ENCODE peak calls at places on chromosome 2, in seven cellular contexts. One of them, this sample, is unnamed.

GRCh38 chr2:67213270-67213670 is 183.9 kb upstream of the ETAA1 start:
- DNase-seq in skeletal muscle cell: no peak
- DNase-seq in head of caudate nucleus: no peak
- DNase-seq in prostate gland: no peak
- DNase-seq in stimulated activated CD4-positive, alpha-beta T cell treated with anti-CD3 and anti-CD28 coated beads, Interleukin-1b, Interleukin-23, amount 100 ng/mL, for 24 hours: no peak
- DNase-seq in NCI-H446 treated with DMSO at 0.1 percent for 48 hours: no peak
- DNase-seq in IMR-90: no peak
- DNase-seq in this sample: no peak

GRCh38 chr2:235561450-235561849 is 67.6 kb downstream of the AGAP1 start:
- DNase-seq in skeletal muscle cell: no peak
- DNase-seq in head of caudate nucleus: no peak
- DNase-seq in prostate gland: no peak
- DNase-seq in stimulated activated CD4-positive, alpha-beta T cell treated with anti-CD3 and anti-CD28 coated beads, Interleukin-1b, Interleukin-23, amount 100 ng/mL, for 24 hours: no peak
- DNase-seq in NCI-H446 treated with DMSO at 0.1 percent for 48 hours: no peak
- DNase-seq in IMR-90: no peak
- DNase-seq in this sample: no peak

GRCh38 chr2:219406861-219407230 is 11.3 kb upstream of the DES start:
- DNase-seq in skeletal muscle cell: peak
- DNase-seq in head of caudate nucleus: no peak
- DNase-seq in prostate gland: no peak
- DNase-seq in stimulated activated CD4-positive, alpha-beta T cell treated with anti-CD3 and anti-CD28 coated beads, Interleukin-1b, Interleukin-23, amount 100 ng/mL, for 24 hours: no peak
- DNase-seq in NCI-H446 treated with DMSO at 0.1 percent for 48 hours: no peak
- DNase-seq in IMR-90: peak
- DNase-seq in this sample: no peak

GRCh38 chr2:170243118-170243837 is 65.3 kb downstream of the MYO3B start:
- DNase-seq in skeletal muscle cell: no peak
- DNase-seq in head of caudate nucleus: no peak
- DNase-seq in prostate gland: no peak
- DNase-seq in stimulated activated CD4-positive, alpha-beta T cell treated with anti-CD3 and anti-CD28 coated beads, Interleukin-1b, Interleukin-23, amount 100 ng/mL, for 24 hours: no peak
- DNase-seq in NCI-H446 treated with DMSO at 0.1 percent for 48 hours: no peak
- DNase-seq in IMR-90: no peak
- DNase-seq in this sample: no peak

GRCh38 chr2:189763908-189764661 is 1.5 kb upstream of the OSGEPL1 start:
- DNase-seq in skeletal muscle cell: no peak
- DNase-seq in head of caudate nucleus: no peak
- DNase-seq in prostate gland: no peak
- DNase-seq in stimulated activated CD4-positive, alpha-beta T cell treated with anti-CD3 and anti-CD28 coated beads, Interleukin-1b, Interleukin-23, amount 100 ng/mL, for 24 hours: no peak
- DNase-seq in NCI-H446 treated with DMSO at 0.1 percent for 48 hours: no peak
- DNase-seq in IMR-90: peak
- DNase-seq in this sample: no peak

GRCh38 chr2:151407281-151407680 is 2.4 kb upstream of the RIF1 start:
- DNase-seq in skeletal muscle cell: no peak
- DNase-seq in head of caudate nucleus: no peak
- DNase-seq in prostate gland: no peak
- DNase-seq in stimulated activated CD4-positive, alpha-beta T cell treated with anti-CD3 and anti-CD28 coated beads, Interleukin-1b, Interleukin-23, amount 100 ng/mL, for 24 hours: no peak
- DNase-seq in NCI-H446 treated with DMSO at 0.1 percent for 48 hours: no peak
- DNase-seq in IMR-90: no peak
- DNase-seq in this sample: no peak

GRCh38 chr2:39121523-39122063 is 742 bp upstream of the SOS1 start:
- DNase-seq in skeletal muscle cell: no peak
- DNase-seq in head of caudate nucleus: no peak
- DNase-seq in prostate gland: no peak
- DNase-seq in stimulated activated CD4-positive, alpha-beta T cell treated with anti-CD3 and anti-CD28 coated beads, Interleukin-1b, Interleukin-23, amount 100 ng/mL, for 24 hours: no peak
- DNase-seq in NCI-H446 treated with DMSO at 0.1 percent for 48 hours: no peak
- DNase-seq in IMR-90: no peak
- DNase-seq in this sample: no peak

GRCh38 chr2:217922101-217923006 is 80.4 kb downstream of the TNS1 start:
- DNase-seq in skeletal muscle cell: no peak
- DNase-seq in head of caudate nucleus: no peak
- DNase-seq in prostate gland: peak
- DNase-seq in stimulated activated CD4-positive, alpha-beta T cell treated with anti-CD3 and anti-CD28 coated beads, Interleukin-1b, Interleukin-23, amount 100 ng/mL, for 24 hours: no peak
- DNase-seq in NCI-H446 treated with DMSO at 0.1 percent for 48 hours: no peak
- DNase-seq in IMR-90: peak
- DNase-seq in this sample: no peak

GRCh38 chr2:8677646-8678592 is 3.9 kb upstream of the ID2 start:
- DNase-seq in skeletal muscle cell: no peak
- DNase-seq in head of caudate nucleus: no peak
- DNase-seq in prostate gland: peak
- DNase-seq in stimulated activated CD4-positive, alpha-beta T cell treated with anti-CD3 and anti-CD28 coated beads, Interleukin-1b, Interleukin-23, amount 100 ng/mL, for 24 hours: no peak
- DNase-seq in NCI-H446 treated with DMSO at 0.1 percent for 48 hours: peak
- DNase-seq in IMR-90: peak
- DNase-seq in this sample: peak

GRCh38 chr2:188684795-188685194 is 289.4 kb upstream of the COL3A1 start:
- DNase-seq in skeletal muscle cell: no peak
- DNase-seq in head of caudate nucleus: no peak
- DNase-seq in prostate gland: no peak
- DNase-seq in stimulated activated CD4-positive, alpha-beta T cell treated with anti-CD3 and anti-CD28 coated beads, Interleukin-1b, Interleukin-23, amount 100 ng/mL, for 24 hours: no peak
- DNase-seq in NCI-H446 treated with DMSO at 0.1 percent for 48 hours: no peak
- DNase-seq in IMR-90: no peak
- DNase-seq in this sample: no peak

GRCh38 chr2:41027095-41027494 is 575.2 kb upstream of the SLC8A1 start:
- DNase-seq in skeletal muscle cell: no peak
- DNase-seq in head of caudate nucleus: no peak
- DNase-seq in prostate gland: no peak
- DNase-seq in stimulated activated CD4-positive, alpha-beta T cell treated with anti-CD3 and anti-CD28 coated beads, Interleukin-1b, Interleukin-23, amount 100 ng/mL, for 24 hours: no peak
- DNase-seq in NCI-H446 treated with DMSO at 0.1 percent for 48 hours: no peak
- DNase-seq in IMR-90: no peak
- DNase-seq in this sample: no peak

GRCh38 chr2:230842473-230842872 is 22.3 kb upstream of the ITM2C start:
- DNase-seq in skeletal muscle cell: no peak
- DNase-seq in head of caudate nucleus: no peak
- DNase-seq in prostate gland: no peak
- DNase-seq in stimulated activated CD4-positive, alpha-beta T cell treated with anti-CD3 and anti-CD28 coated beads, Interleukin-1b, Interleukin-23, amount 100 ng/mL, for 24 hours: no peak
- DNase-seq in NCI-H446 treated with DMSO at 0.1 percent for 48 hours: no peak
- DNase-seq in IMR-90: no peak
- DNase-seq in this sample: no peak

GRCh38 chr2:240463274-240463865 is 27.9 kb downstream of the GPC1 start:
- DNase-seq in skeletal muscle cell: no peak
- DNase-seq in head of caudate nucleus: peak
- DNase-seq in prostate gland: peak
- DNase-seq in stimulated activated CD4-positive, alpha-beta T cell treated with anti-CD3 and anti-CD28 coated beads, Interleukin-1b, Interleukin-23, amount 100 ng/mL, for 24 hours: no peak
- DNase-seq in NCI-H446 treated with DMSO at 0.1 percent for 48 hours: no peak
- DNase-seq in IMR-90: no peak
- DNase-seq in this sample: no peak

GRCh38 chr2:153145470-153145869 is 333.1 kb downstream of the RPRM start:
- DNase-seq in skeletal muscle cell: no peak
- DNase-seq in head of caudate nucleus: no peak
- DNase-seq in prostate gland: no peak
- DNase-seq in stimulated activated CD4-positive, alpha-beta T cell treated with anti-CD3 and anti-CD28 coated beads, Interleukin-1b, Interleukin-23, amount 100 ng/mL, for 24 hours: no peak
- DNase-seq in NCI-H446 treated with DMSO at 0.1 percent for 48 hours: peak
- DNase-seq in IMR-90: no peak
- DNase-seq in this sample: no peak

GRCh38 chr2:95014126-95014708 is 11.3 kb upstream of the MAL start:
- DNase-seq in skeletal muscle cell: no peak
- DNase-seq in head of caudate nucleus: no peak
- DNase-seq in prostate gland: no peak
- DNase-seq in stimulated activated CD4-positive, alpha-beta T cell treated with anti-CD3 and anti-CD28 coated beads, Interleukin-1b, Interleukin-23, amount 100 ng/mL, for 24 hours: no peak
- DNase-seq in NCI-H446 treated with DMSO at 0.1 percent for 48 hours: no peak
- DNase-seq in IMR-90: no peak
- DNase-seq in this sample: no peak

GRCh38 chr2:117702098-117702497 is 112.4 kb upstream of the DDX18 start:
- DNase-seq in skeletal muscle cell: no peak
- DNase-seq in head of caudate nucleus: no peak
- DNase-seq in prostate gland: no peak
- DNase-seq in stimulated activated CD4-positive, alpha-beta T cell treated with anti-CD3 and anti-CD28 coated beads, Interleukin-1b, Interleukin-23, amount 100 ng/mL, for 24 hours: no peak
- DNase-seq in NCI-H446 treated with DMSO at 0.1 percent for 48 hours: no peak
- DNase-seq in IMR-90: no peak
- DNase-seq in this sample: no peak

GRCh38 chr2:227479865-227480475 is 8.0 kb downstream of the AGFG1 start:
- DNase-seq in skeletal muscle cell: no peak
- DNase-seq in head of caudate nucleus: no peak
- DNase-seq in prostate gland: no peak
- DNase-seq in stimulated activated CD4-positive, alpha-beta T cell treated with anti-CD3 and anti-CD28 coated beads, Interleukin-1b, Interleukin-23, amount 100 ng/mL, for 24 hours: no peak
- DNase-seq in NCI-H446 treated with DMSO at 0.1 percent for 48 hours: no peak
- DNase-seq in IMR-90: peak
- DNase-seq in this sample: no peak

GRCh38 chr2:69585855-69586560 is 57.5 kb downstream of the AAK1 start:
- DNase-seq in skeletal muscle cell: no peak
- DNase-seq in head of caudate nucleus: no peak
- DNase-seq in prostate gland: no peak
- DNase-seq in stimulated activated CD4-positive, alpha-beta T cell treated with anti-CD3 and anti-CD28 coated beads, Interleukin-1b, Interleukin-23, amount 100 ng/mL, for 24 hours: no peak
- DNase-seq in NCI-H446 treated with DMSO at 0.1 percent for 48 hours: no peak
- DNase-seq in IMR-90: no peak
- DNase-seq in this sample: no peak

GRCh38 chr2:127584047-127584446 is 48.6 kb downstream of the MYO7B start:
- DNase-seq in skeletal muscle cell: no peak
- DNase-seq in head of caudate nucleus: peak
- DNase-seq in prostate gland: no peak
- DNase-seq in stimulated activated CD4-positive, alpha-beta T cell treated with anti-CD3 and anti-CD28 coated beads, Interleukin-1b, Interleukin-23, amount 100 ng/mL, for 24 hours: no peak
- DNase-seq in NCI-H446 treated with DMSO at 0.1 percent for 48 hours: no peak
- DNase-seq in IMR-90: no peak
- DNase-seq in this sample: no peak

GRCh38 chr2:201929627-201930026 is 104.0 kb upstream of the FZD7 start:
- DNase-seq in skeletal muscle cell: no peak
- DNase-seq in head of caudate nucleus: no peak
- DNase-seq in prostate gland: no peak
- DNase-seq in stimulated activated CD4-positive, alpha-beta T cell treated with anti-CD3 and anti-CD28 coated beads, Interleukin-1b, Interleukin-23, amount 100 ng/mL, for 24 hours: no peak
- DNase-seq in NCI-H446 treated with DMSO at 0.1 percent for 48 hours: peak
- DNase-seq in IMR-90: no peak
- DNase-seq in this sample: peak

GRCh38 chr2:240840435-240841060 is 20.5 kb upstream of the KIF1A start:
- DNase-seq in skeletal muscle cell: peak
- DNase-seq in head of caudate nucleus: peak
- DNase-seq in prostate gland: peak
- DNase-seq in stimulated activated CD4-positive, alpha-beta T cell treated with anti-CD3 and anti-CD28 coated beads, Interleukin-1b, Interleukin-23, amount 100 ng/mL, for 24 hours: no peak
- DNase-seq in NCI-H446 treated with DMSO at 0.1 percent for 48 hours: no peak
- DNase-seq in IMR-90: peak
- DNase-seq in this sample: peak

GRCh38 chr2:109174214-109174613 is 45.2 kb downstream of the SH3RF3 start:
- DNase-seq in skeletal muscle cell: no peak
- DNase-seq in head of caudate nucleus: no peak
- DNase-seq in prostate gland: no peak
- DNase-seq in stimulated activated CD4-positive, alpha-beta T cell treated with anti-CD3 and anti-CD28 coated beads, Interleukin-1b, Interleukin-23, amount 100 ng/mL, for 24 hours: no peak
- DNase-seq in NCI-H446 treated with DMSO at 0.1 percent for 48 hours: peak
- DNase-seq in IMR-90: no peak
- DNase-seq in this sample: no peak

GRCh38 chr2:225788571-225788970 is 389.1 kb downstream of the NYAP2 start:
- DNase-seq in skeletal muscle cell: peak
- DNase-seq in head of caudate nucleus: no peak
- DNase-seq in prostate gland: no peak
- DNase-seq in stimulated activated CD4-positive, alpha-beta T cell treated with anti-CD3 and anti-CD28 coated beads, Interleukin-1b, Interleukin-23, amount 100 ng/mL, for 24 hours: no peak
- DNase-seq in NCI-H446 treated with DMSO at 0.1 percent for 48 hours: no peak
- DNase-seq in IMR-90: peak
- DNase-seq in this sample: no peak

GRCh38 chr2:50765146-50765545 is 266.8 kb downstream of the NRXN1 start:
- DNase-seq in skeletal muscle cell: no peak
- DNase-seq in head of caudate nucleus: no peak
- DNase-seq in prostate gland: no peak
- DNase-seq in stimulated activated CD4-positive, alpha-beta T cell treated with anti-CD3 and anti-CD28 coated beads, Interleukin-1b, Interleukin-23, amount 100 ng/mL, for 24 hours: no peak
- DNase-seq in NCI-H446 treated with DMSO at 0.1 percent for 48 hours: no peak
- DNase-seq in IMR-90: no peak
- DNase-seq in this sample: no peak

GRCh38 chr2:139177041-139177440 is 396.9 kb upstream of the NXPH2 start:
- DNase-seq in skeletal muscle cell: no peak
- DNase-seq in head of caudate nucleus: no peak
- DNase-seq in prostate gland: no peak
- DNase-seq in stimulated activated CD4-positive, alpha-beta T cell treated with anti-CD3 and anti-CD28 coated beads, Interleukin-1b, Interleukin-23, amount 100 ng/mL, for 24 hours: no peak
- DNase-seq in NCI-H446 treated with DMSO at 0.1 percent for 48 hours: no peak
- DNase-seq in IMR-90: no peak
- DNase-seq in this sample: no peak

GRCh38 chr2:169999041-169999440 is 171.8 kb downstream of the UBR3 start:
- DNase-seq in skeletal muscle cell: no peak
- DNase-seq in head of caudate nucleus: no peak
- DNase-seq in prostate gland: no peak
- DNase-seq in stimulated activated CD4-positive, alpha-beta T cell treated with anti-CD3 and anti-CD28 coated beads, Interleukin-1b, Interleukin-23, amount 100 ng/mL, for 24 hours: no peak
- DNase-seq in NCI-H446 treated with DMSO at 0.1 percent for 48 hours: peak
- DNase-seq in IMR-90: no peak
- DNase-seq in this sample: no peak

GRCh38 chr2:156473445-156473844 is 37.3 kb downstream of the GPD2 start:
- DNase-seq in skeletal muscle cell: no peak
- DNase-seq in head of caudate nucleus: no peak
- DNase-seq in prostate gland: no peak
- DNase-seq in stimulated activated CD4-positive, alpha-beta T cell treated with anti-CD3 and anti-CD28 coated beads, Interleukin-1b, Interleukin-23, amount 100 ng/mL, for 24 hours: no peak
- DNase-seq in NCI-H446 treated with DMSO at 0.1 percent for 48 hours: no peak
- DNase-seq in IMR-90: no peak
- DNase-seq in this sample: no peak

GRCh38 chr2:207221731-207222130 is 56.0 kb upstream of the KLF7 start:
- DNase-seq in skeletal muscle cell: no peak
- DNase-seq in head of caudate nucleus: no peak
- DNase-seq in prostate gland: no peak
- DNase-seq in stimulated activated CD4-positive, alpha-beta T cell treated with anti-CD3 and anti-CD28 coated beads, Interleukin-1b, Interleukin-23, amount 100 ng/mL, for 24 hours: no peak
- DNase-seq in NCI-H446 treated with DMSO at 0.1 percent for 48 hours: no peak
- DNase-seq in IMR-90: no peak
- DNase-seq in this sample: no peak

This sample was measured in NCI-H774.